ENCODE peak calls at places on chromosomes 4 and X, in four cellular contexts. L, E, M and D are unnamed samples.

GRCh38 chr4:123398151-123398802 is 1.7 kb downstream of the SPRY1 start:
- DNase-seq in L (peak; percentile 87), E (peak; percentile 72), M (peak; percentile 29), D (peak; percentile 83)

GRCh38 chr4:1043658-1044468 is 32.4 kb downstream of the FGFRL1 start:
- DNase-seq in L (peak; percentile 94), E (peak; percentile 36), M (peak; percentile 98), D (peak; percentile 97)

GRCh38 chr4:115113382-115114106 is at the start of gene NDST4:
- DNase-seq in L (no peak), E (no peak), M (peak; percentile 77), D (no peak)

GRCh38 chr4:37798616-37799015 is 27.9 kb upstream of the PGM2 start:
- DNase-seq in L (no peak), E (no peak), M (no peak), D (no peak)

GRCh38 chrX:72121381-72121780 is 10.3 kb downstream of the RTL5 start:
- DNase-seq in L (peak; percentile 10), E (no peak), M (peak; percentile 77), D (no peak)

GRCh38 chr4:3010998-3011397 is 47.6 kb downstream of the GRK4 start:
- DNase-seq in L (no peak), E (no peak), M (peak; percentile 67), D (no peak)

GRCh38 chr4:100428051-100428450 is 89.8 kb downstream of the EMCN start:
- DNase-seq in L (no peak), E (no peak), M (peak; percentile 79), D (peak; percentile 35)

GRCh38 chr4:99033956-99034355 is 38.4 kb downstream of the METAP1 start:
- DNase-seq in L (no peak), E (no peak), M (peak; percentile 73), D (peak; percentile 34)

GRCh38 chr4:153465583-153465921 is 608 bp upstream of the TMEM131L start:
- DNase-seq in L (no peak), E (peak; percentile 52), M (no peak), D (peak; percentile 66)

GRCh38 chr4:81227968-81228367 is 12.9 kb upstream of the PRKG2 start:
- DNase-seq in L (no peak), E (no peak), M (no peak), D (peak; percentile 28)